ENCODE peak calls at places on chromosomes 13 and 19, in ten cellular contexts. K is stimulated activated CD4-positive, alpha-beta T cell treated with anti-CD3 and anti-CD28 coated beads, TNF-alpha, amount 100 ng/mL, for 1 hour; Z is frontal cortex; D is psoas muscle; B is mucosa of descending colon; U is cardiac muscle cell; M is Peyer's patch; V is NCI-H1105; H is lung; P is RPMI7951. I is an unnamed sample.

GRCh38 chr19:45954132-45954531 is 19.5 kb downstream of the NOVA2 start:
- DNase-seq in B (no peak), V (no peak), D (no peak), U (no peak), M (no peak), P (no peak), Z (no peak), H (no peak), K (no peak), I (no peak)

GRCh38 chr13:26821766-26822165 is 61.2 kb upstream of the GPR12 start:
- DNase-seq in M (no peak), B (no peak), K (no peak), D (no peak), Z (no peak), H (no peak), U (no peak), V (no peak), P (no peak), I (no peak)

GRCh38 chr13:98068511-98068910 is 74.4 kb upstream of the FARP1 start:
- DNase-seq in U (no peak), Z (no peak), V (no peak), B (no peak), H (no peak), D (no peak), P (no peak), K (no peak), M (no peak), I (no peak)

GRCh38 chr19:41431426-41432386 is 4.5 kb upstream of the B3GNT8 start:
- DNase-seq in B (no peak), V (peak), K (no peak), U (peak), D (peak), H (no peak), P (peak), M (no peak), Z (peak), I (no peak)

GRCh38 chr19:1141944-1142343 is 32.1 kb downstream of the SBNO2 start:
- DNase-seq in K (no peak), M (no peak), Z (no peak), D (no peak), U (no peak), H (no peak), B (no peak), V (no peak), P (no peak), I (no peak)

GRCh38 chr19:12913011-12913561 is 6.0 kb downstream of the SYCE2 start:
- DNase-seq in K (no peak), H (no peak), M (peak), V (peak), Z (peak), U (peak), B (peak), P (peak), D (peak), I (no peak)

GRCh38 chr13:113941571-113942191 is 32.2 kb downstream of the C13orf46 start:
- DNase-seq in P (peak), H (no peak), U (no peak), K (no peak), M (no peak), V (peak), D (peak), B (no peak), Z (no peak), I (no peak)

GRCh38 chr13:76856141-76856571 is 30.0 kb downstream of the KCTD12 start:
- DNase-seq in B (no peak), U (no peak), D (no peak), M (no peak), V (no peak), Z (no peak), H (no peak), P (peak), K (no peak), I (no peak)

I was measured in CD8-positive, alpha-beta memory T cell.